ENCODE peak calls at places on chromosomes 13 and 19, in four cellular contexts. U, D, O and E are unnamed samples.

GRCh38 chr13:93409001-93409400 is 182.4 kb downstream of the GPC6 start:
- DNase-seq in D (no peak), O (no peak), U (no peak), E (no peak)

GRCh38 chr13:71871180-71871754 is 4.3 kb upstream of the DACH1 start:
- DNase-seq in O (no peak), D (no peak), U (no peak), E (no peak)

GRCh38 chr13:66943530-66943929 is 286.6 kb downstream of the PCDH9 start:
- DNase-seq in O (no peak), D (no peak), U (no peak), E (no peak)

GRCh38 chr19:42850981-42851717 is 28.4 kb downstream of the PSG1 start:
- DNase-seq in D (peak), O (peak), U (peak), E (peak)

GRCh38 chr19:46052896-46053295 is 12.1 kb upstream of the IGFL4 start:
- DNase-seq in U (no peak), O (no peak), D (no peak), E (no peak)

GRCh38 chr19:32522967-32523366 is 58.0 kb upstream of the PDCD5 start:
- DNase-seq in O (no peak), U (no peak), D (no peak), E (no peak)

GRCh38 chr13:31775686-31776085 is 36.4 kb downstream of the RXFP2 start:
- DNase-seq in D (no peak), U (peak), O (no peak), E (peak)

GRCh38 chr13:71962126-71962525 is 95.1 kb upstream of the DACH1 start:
- DNase-seq in D (no peak), U (no peak), O (no peak), E (no peak)

GRCh38 chr19:17089238-17089637 is 13.7 kb downstream of the MYO9B start:
- DNase-seq in U (peak), D (peak), O (peak), E (peak)

GRCh38 chr13:97261254-97262015 is 39.3 kb downstream of the MBNL2 start:
- DNase-seq in U (no peak), O (no peak), D (no peak), E (no peak)

GRCh38 chr13:43648733-43649132 is 138.0 kb downstream of the ENOX1 start:
- DNase-seq in O (peak), D (no peak), U (no peak), E (peak)

GRCh38 chr19:11268783-11269267 is 6.5 kb upstream of the DOCK6 start:
- DNase-seq in U (peak), D (peak), O (peak), E (peak)

GRCh38 chr13:32211788-32212187 is 103.4 kb downstream of the ZAR1L start:
- DNase-seq in U (peak), D (peak), O (peak), E (peak)

GRCh38 chr13:99993660-99994455 is 12.3 kb downstream of the ZIC2 start:
- DNase-seq in D (no peak), U (no peak), O (peak), E (no peak)

GRCh38 chr13:101474419-101474957 is 22.0 kb downstream of the ITGBL1 start:
- DNase-seq in D (no peak), O (peak), U (peak), E (peak)

GRCh38 chr19:15303105-15303780 is 29.1 kb downstream of the BRD4 start:
- DNase-seq in O (peak), U (no peak), D (no peak), E (no peak)

GRCh38 chr19:50711805-50712204 is 7.8 kb downstream of the SHANK1 start:
- DNase-seq in U (no peak), O (no peak), D (no peak), E (no peak)

GRCh38 chr13:72205773-72206172 is 338.8 kb upstream of the DACH1 start:
- DNase-seq in U (peak), O (peak), D (no peak), E (no peak)

GRCh38 chr13:48818495-48818961 is 157.2 kb upstream of the FNDC3A start:
- DNase-seq in D (peak), U (peak), O (peak), E (peak)

GRCh38 chr13:101941095-101941777 is 460.6 kb downstream of the FGF14 start:
- DNase-seq in O (peak), U (peak), D (no peak), E (peak)

GRCh38 chr19:3117746-3118145 is 18.1 kb upstream of the GNA15 start:
- DNase-seq in U (no peak), O (no peak), D (no peak), E (no peak)

GRCh38 chr19:18387395-18387794 is 1.4 kb downstream of the GDF15 start:
- DNase-seq in O (no peak), D (no peak), U (no peak), E (no peak)

GRCh38 chr19:18385675-18386542 is at the start of gene GDF15:
- DNase-seq in D (peak), U (peak), O (peak), E (peak)

GRCh38 chr19:18388328-18389094 is 2.6 kb downstream of the GDF15 start:
- DNase-seq in D (peak), O (no peak), U (peak), E (peak)

GRCh38 chr19:18385359-18385674 is 641 bp upstream of the GDF15 start:
- DNase-seq in U (no peak), O (no peak), D (no peak), E (no peak)

DNA sequence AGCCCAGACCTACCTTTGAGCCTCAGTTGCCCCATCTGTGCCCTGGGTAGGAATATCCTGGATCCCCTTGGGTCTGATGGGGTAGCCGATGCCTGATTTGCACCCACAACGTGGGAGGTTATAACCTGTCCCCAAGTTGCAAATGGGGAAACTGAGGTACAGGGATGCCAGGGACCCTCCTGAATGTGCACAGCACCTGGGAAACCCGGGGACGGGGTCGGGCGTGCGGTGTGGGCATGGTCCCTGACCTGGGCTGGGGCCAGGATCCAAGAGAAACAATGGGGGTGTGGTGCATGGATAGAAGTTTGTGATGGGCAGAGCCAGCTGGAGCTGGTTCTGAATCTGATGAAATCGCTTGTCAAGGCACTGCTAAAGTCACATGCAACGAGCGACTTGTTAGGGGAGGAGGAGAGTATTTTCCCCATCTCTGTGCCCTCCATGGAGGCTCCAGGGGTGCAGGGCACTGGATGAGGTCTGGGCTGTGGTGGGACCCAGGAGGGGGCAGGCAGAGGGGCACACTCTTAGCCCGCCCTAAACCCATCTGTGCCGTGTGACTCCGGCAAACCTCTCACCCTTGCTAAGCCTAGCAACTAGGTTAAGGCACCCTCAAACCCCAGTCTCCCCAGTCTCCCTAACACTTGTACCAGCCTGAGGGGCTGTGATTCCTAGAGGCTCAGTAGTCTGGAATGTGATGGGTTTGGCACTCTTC is 739 bp downstream of the GDF15 start:
- DNase-seq in D (no peak), O (peak), U (no peak), E (peak)
- H3K4me3 ChIP-seq in D (peak), O (peak), U (peak), E (peak)

GRCh38 chr19:58519087-58519354 is 589 bp downstream of the ZBTB45 start:
- DNase-seq in O (peak), D (peak), U (peak), E (peak)

GRCh38 chr19:58516246-58516836 is 3.3 kb downstream of the ZBTB45 start:
- DNase-seq in D (no peak), U (no peak), O (no peak), E (no peak)

GRCh38 chr19:58518261-58519086 is 1.1 kb downstream of the ZBTB45 start:
- DNase-seq in D (peak), U (peak), O (no peak), E (no peak)

GRCh38 chr19:58515259-58515658 is 3.5 kb upstream of the SLC27A5 start:
- DNase-seq in U (no peak), O (no peak), D (no peak), E (no peak)

DNA sequence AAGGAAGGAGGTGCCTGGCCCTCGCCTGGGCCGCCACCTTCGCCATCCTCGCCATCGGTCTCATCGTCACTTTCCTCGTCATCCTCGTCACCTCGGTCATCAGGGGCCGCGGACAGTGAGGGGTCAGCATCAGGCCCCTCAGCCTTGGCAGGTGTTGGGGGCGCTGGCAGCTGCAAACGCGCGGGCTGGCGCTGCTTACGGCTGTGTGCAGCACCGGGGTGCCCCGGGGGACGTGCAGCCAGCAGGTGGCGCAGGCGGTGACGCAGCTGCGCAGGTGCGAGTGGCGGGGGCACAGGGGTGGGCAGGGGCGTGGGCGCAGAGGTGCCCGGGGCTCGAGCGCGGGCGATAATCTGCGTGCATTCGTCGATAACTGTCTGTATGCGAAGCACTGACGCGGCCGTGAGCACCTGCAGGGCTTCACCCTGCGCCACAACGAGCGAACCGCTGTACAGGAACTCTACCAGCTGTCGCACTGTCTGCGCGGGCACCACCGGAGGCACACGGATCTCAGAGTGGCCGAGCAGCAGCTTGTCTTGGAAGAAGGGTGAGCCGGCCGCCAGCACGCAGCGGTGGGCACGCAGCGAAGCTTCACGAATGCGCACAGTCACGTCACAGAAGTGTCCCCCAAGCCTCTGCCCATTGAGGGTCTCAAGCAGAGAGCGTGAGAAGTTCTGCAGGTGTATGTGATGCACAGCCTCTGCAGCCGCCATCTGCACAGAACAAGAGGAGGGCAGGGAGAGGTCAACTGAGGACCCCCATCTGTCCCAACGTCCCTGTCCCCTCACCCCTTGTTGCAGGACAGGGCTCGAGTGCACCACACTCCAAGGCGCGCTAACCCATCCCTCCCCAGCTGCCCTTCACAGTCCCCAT is 2.4 kb downstream of the ZBTB45 start:
- DNase-seq in U (no peak), O (no peak), D (no peak), E (no peak)
- TF ChIP-seq CTCF in U (no peak), O (no peak), D (no peak), E (no peak)

DNA sequence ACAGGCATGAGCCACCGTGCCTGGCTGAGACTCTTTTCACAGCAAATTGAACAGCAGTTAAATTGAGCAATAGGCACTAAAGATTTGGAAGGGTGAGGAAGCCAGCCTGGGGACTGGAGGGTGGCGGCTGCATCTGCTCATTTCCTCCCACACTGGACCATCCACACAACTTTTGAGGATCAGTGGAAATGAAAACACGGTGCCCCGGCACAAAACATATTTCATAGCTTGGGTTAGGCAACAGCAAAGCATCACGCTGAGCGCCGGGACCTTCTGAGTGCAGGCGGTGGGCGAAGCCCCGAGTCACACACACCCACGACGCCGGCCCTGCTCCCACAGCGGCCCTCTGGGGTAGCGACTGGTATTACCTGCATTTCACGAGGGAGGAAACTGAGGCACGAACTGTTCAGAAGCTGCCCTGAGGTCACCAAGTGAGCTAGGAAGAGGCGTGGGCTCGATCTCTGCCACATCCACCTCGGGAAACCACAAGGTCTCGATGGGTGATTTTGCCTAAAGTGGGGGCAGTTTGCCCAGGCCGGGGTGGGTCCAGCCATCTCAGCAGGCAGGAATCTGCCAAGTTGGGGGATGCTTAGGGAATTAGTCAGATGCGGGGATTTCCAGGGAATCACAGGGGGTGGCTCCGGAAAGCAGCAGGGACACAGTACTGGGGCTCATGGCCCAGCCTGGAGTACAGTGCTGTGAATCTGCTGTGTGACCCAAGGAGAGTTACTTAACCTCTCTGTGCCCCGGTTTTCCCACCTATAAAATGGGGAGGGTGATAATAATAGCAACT is 3.5 kb upstream of the SBNO2 start:
- DNase-seq in D (peak), U (peak), O (peak), E (peak)
- H3K4me3 ChIP-seq in D (no peak), U (no peak), O (peak), E (no peak)

GRCh38 chr13:107208889-107209288 is 641.0 kb upstream of the ARGLU1 start:
- DNase-seq in O (no peak), D (no peak), U (no peak), E (peak)

GRCh38 chr13:107210216-107211010 is 642.5 kb upstream of the ARGLU1 start:
- DNase-seq in D (no peak), O (peak), U (peak), E (peak)

GRCh38 chr13:107209811-107210210 is 641.9 kb upstream of the ARGLU1 start:
- DNase-seq in O (peak), U (peak), D (no peak), E (peak)

GRCh38 chr13:107216046-107216715 is 648.2 kb upstream of the ARGLU1 start:
- DNase-seq in U (no peak), D (no peak), O (no peak), E (no peak)

DNA sequence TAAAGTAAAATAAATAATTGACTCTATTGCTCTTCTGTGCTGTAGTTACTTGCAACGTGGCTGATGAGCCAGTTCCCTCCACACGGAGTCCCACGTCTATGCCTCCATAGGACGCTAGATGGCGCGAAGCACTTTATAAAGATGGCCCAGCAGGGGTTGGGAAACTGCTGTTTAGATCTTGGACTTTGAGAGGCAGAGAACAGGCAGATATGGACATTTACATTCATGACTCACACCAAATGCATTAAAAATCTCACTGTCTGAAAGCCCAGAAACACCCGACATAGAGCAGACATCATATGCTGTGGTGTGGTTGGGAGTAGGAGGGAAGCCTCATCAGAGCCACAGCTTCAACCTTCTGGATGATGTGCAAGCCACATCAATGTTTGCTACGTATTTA is 643.1 kb upstream of the ARGLU1 start:
- DNase-seq in D (peak), U (peak), O (peak), E (peak)
- TF ChIP-seq CTCF in D (peak), U (peak), O (peak), E (peak)

DNA sequence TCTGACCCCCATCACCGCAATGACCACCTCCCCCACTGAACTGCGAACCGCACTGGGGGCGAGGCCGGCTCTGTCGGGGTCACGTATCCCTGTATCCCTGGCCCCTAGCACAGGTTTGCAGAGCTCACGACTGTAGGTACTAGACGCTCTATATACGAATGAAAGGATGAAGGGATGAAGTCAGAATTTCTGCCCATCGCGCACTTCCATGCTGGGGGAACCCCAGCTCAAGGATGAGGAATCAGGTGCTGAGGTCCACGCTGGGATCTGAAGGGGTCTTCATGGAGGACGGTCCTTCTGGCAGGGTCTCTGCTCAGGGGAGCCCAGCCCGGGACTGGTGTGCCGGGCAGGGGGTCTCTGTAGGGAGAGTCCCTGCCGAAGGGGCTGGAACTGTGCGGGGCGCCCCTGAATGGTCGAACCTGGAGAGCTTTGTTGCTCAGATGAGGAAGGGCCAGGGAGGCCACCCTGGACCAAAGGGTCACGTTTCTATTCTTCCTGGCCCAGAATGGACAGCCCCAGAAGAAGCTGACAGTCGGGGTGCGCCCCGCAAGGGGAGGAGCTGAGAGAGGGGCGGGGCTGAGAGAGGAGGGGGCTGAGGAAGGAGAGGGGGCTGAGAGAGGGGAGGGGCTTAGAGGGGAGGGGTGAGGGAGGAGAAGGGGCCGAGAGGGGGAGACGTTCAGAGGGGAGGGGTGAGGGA is 37.9 kb upstream of the SEMA6B start:
- DNase-seq in O (no peak), U (no peak), D (no peak), E (no peak)
- H3K4me3 ChIP-seq in O (no peak), U (no peak), D (no peak), E (no peak)

GRCh38 chr13:84985860-84986259 is 813.4 kb downstream of the SLITRK6 start:
- DNase-seq in D (no peak), O (peak), U (no peak), E (no peak)
- TF ChIP-seq CTCF in D (no peak), O (no peak), U (no peak), E (no peak)

GRCh38 chr13:27622881-27623280 is 1.2 kb downstream of the POLR1D start:
- DNase-seq in D (no peak), O (no peak), U (no peak), E (no peak)
- H3K4me3 ChIP-seq in D (peak), O (no peak), U (no peak), E (peak)

GRCh38 chr13:105410602-105411001 is 1124.9 kb downstream of the EFNB2 start:
- DNase-seq in O (peak), U (peak), D (peak), E (peak)
- TF ChIP-seq CTCF in O (peak), U (peak), D (peak), E (peak)